ENCODE peak calls at places on chromosomes 13 and 19, in four cellular contexts. One of them, this sample, is unnamed.

GRCh38 chr13:22903925-22904324 is 276.9 kb upstream of the SGCG start:
- DNase-seq in right lobe of liver: no peak
- DNase-seq in amygdala: no peak
- DNase-seq in fibroblast of lung: no peak
- DNase-seq in this sample: no peak

GRCh38 chr13:37701306-37701705 is 102.7 kb upstream of the POSTN start:
- DNase-seq in right lobe of liver: no peak
- DNase-seq in amygdala: no peak
- DNase-seq in fibroblast of lung: peak; percentile 29
- DNase-seq in this sample: peak; percentile 7

GRCh38 chr13:46544811-46545210 is 8.2 kb upstream of the LRCH1 start:
- DNase-seq in right lobe of liver: no peak
- DNase-seq in amygdala: no peak
- DNase-seq in fibroblast of lung: no peak
- DNase-seq in this sample: no peak

GRCh38 chr19:2561895-2562294 is 86.0 kb downstream of the GADD45B start:
- DNase-seq in right lobe of liver: peak; percentile 43
- DNase-seq in amygdala: no peak
- DNase-seq in fibroblast of lung: no peak
- DNase-seq in this sample: no peak

GRCh38 chr13:72383646-72384045 is 343.8 kb downstream of the MZT1 start:
- DNase-seq in right lobe of liver: no peak
- DNase-seq in amygdala: no peak
- DNase-seq in fibroblast of lung: no peak
- DNase-seq in this sample: no peak

GRCh38 chr19:708154-709141 is at the start of gene PALM:
- DNase-seq in right lobe of liver: no peak
- DNase-seq in amygdala: peak; percentile 34
- DNase-seq in fibroblast of lung: no peak
- DNase-seq in this sample: peak; percentile 72

GRCh38 chr19:17830567-17831418 is 9.5 kb upstream of the INSL3 start:
- DNase-seq in right lobe of liver: no peak
- DNase-seq in amygdala: peak; percentile 38
- DNase-seq in fibroblast of lung: peak; percentile 59
- DNase-seq in this sample: peak; percentile 78

GRCh38 chr19:45440873-45441654 is 17.3 kb upstream of the ERCC1 start:
- DNase-seq in right lobe of liver: no peak
- DNase-seq in amygdala: no peak
- DNase-seq in fibroblast of lung: peak; percentile 50
- DNase-seq in this sample: no peak

GRCh38 chr13:32829269-32829668 is 187.0 kb upstream of the KL start:
- DNase-seq in right lobe of liver: no peak
- DNase-seq in amygdala: no peak
- DNase-seq in fibroblast of lung: peak; percentile 61
- DNase-seq in this sample: no peak